ENCODE peak calls at places on chromosomes 3 and 15, in ten cellular contexts. K, G, S, Q, Y, I, V, B, R and D are unnamed samples.

GRCh38 chr3:43618142-43618541 is 3.7 kb downstream of the ANO10 start:
- DNase-seq in K (no peak), G (no peak), S (no peak), Q (no peak), Y (no peak), I (no peak), V (no peak), B (no peak), R (no peak), D (no peak)

GRCh38 chr3:37257581-37257980 is 83.2 kb upstream of the LRRFIP2 start:
- DNase-seq in K (no peak), G (no peak), S (no peak), Q (no peak), Y (no peak), I (no peak), V (no peak), B (no peak), R (no peak), D (no peak)

GRCh38 chr15:39205506-39206371 is 375.1 kb upstream of the THBS1 start:
- DNase-seq in K (no peak), G (no peak), S (no peak), Q (no peak), Y (no peak), I (no peak), V (no peak), B (no peak), R (no peak), D (peak; percentile 20)

GRCh38 chr3:127052121-127052561 is 69.2 kb downstream of the PLXNA1 start:
- DNase-seq in K (no peak), G (peak; percentile 52), S (no peak), Q (no peak), Y (no peak), I (no peak), V (no peak), B (no peak), R (no peak), D (no peak)

GRCh38 chr3:64259646-64260045 is 34.4 kb upstream of the PRICKLE2 start:
- DNase-seq in K (peak; percentile 9), G (no peak), S (no peak), Q (no peak), Y (peak; percentile 74), I (no peak), V (no peak), B (no peak), R (no peak), D (no peak)

GRCh38 chr3:45017826-45018225 is 8.3 kb upstream of the CLEC3B start:
- DNase-seq in K (no peak), G (no peak), S (no peak), Q (no peak), Y (no peak), I (no peak), V (no peak), B (no peak), R (no peak), D (no peak)

GRCh38 chr3:178750639-178751038 is 214.4 kb downstream of the KCNMB2 start:
- DNase-seq in K (no peak), G (no peak), S (no peak), Q (no peak), Y (no peak), I (no peak), V (no peak), B (no peak), R (no peak), D (no peak)

GRCh38 chr3:90010341-90010740 is 902.9 kb downstream of the EPHA3 start:
- DNase-seq in K (no peak), G (no peak), S (peak; percentile 47), Q (no peak), Y (peak; percentile 70), I (no peak), V (no peak), B (no peak), R (no peak), D (peak; percentile 84)

GRCh38 chr3:146024260-146024659 is 136.7 kb downstream of the PLOD2 start:
- DNase-seq in K (no peak), G (no peak), S (no peak), Q (no peak), Y (no peak), I (no peak), V (no peak), B (no peak), R (no peak), D (peak; percentile 28)

GRCh38 chr3:52372822-52373504 is 56.8 kb downstream of the DNAH1 start:
- DNase-seq in K (no peak), G (peak; percentile 66), S (no peak), Q (no peak), Y (no peak), I (no peak), V (no peak), B (peak; percentile 69), R (peak; percentile 73), D (no peak)

GRCh38 chr15:94229591-94230365 is 1.6 kb upstream of the MCTP2 start:
- DNase-seq in K (no peak), G (no peak), S (no peak), Q (no peak), Y (no peak), I (no peak), V (peak; percentile 37), B (no peak), R (peak; percentile 16), D (no peak)

GRCh38 chr3:141553055-141553454 is 66.2 kb downstream of the RASA2 start:
- DNase-seq in K (no peak), G (no peak), S (no peak), Q (no peak), Y (no peak), I (no peak), V (no peak), B (no peak), R (no peak), D (no peak)

GRCh38 chr15:39936681-39937080 is 2.8 kb downstream of the EIF2AK4 start:
- DNase-seq in K (no peak), G (no peak), S (no peak), Q (no peak), Y (no peak), I (no peak), V (no peak), B (no peak), R (no peak), D (peak; percentile 49)

GRCh38 chr3:177591371-177591770 is 394.1 kb upstream of the TBL1XR1 start:
- DNase-seq in K (no peak), G (no peak), S (no peak), Q (no peak), Y (no peak), I (no peak), V (no peak), B (no peak), R (no peak), D (no peak)

GRCh38 chr15:69014454-69014853 is at the start of gene NOX5:
- DNase-seq in K (no peak), G (no peak), S (peak; percentile 41), Q (peak; percentile 94), Y (no peak), I (no peak), V (peak; percentile 45), B (no peak), R (no peak), D (no peak)

GRCh38 chr3:30331519-30331918 is 274.9 kb upstream of the TGFBR2 start:
- DNase-seq in K (no peak), G (no peak), S (no peak), Q (no peak), Y (no peak), I (no peak), V (no peak), B (no peak), R (no peak), D (no peak)